ENCODE peak calls at places on chromosomes 6 and 20, in seven cellular contexts. E is heart left ventricle, L is neural crest cell, B is astrocyte of the cerebellum, P is kidney epithelial cell, T is cardiac fibroblast, Z is glutamatergic neuron. K is an unnamed sample.

GRCh38 chr6:16623029-16623653 is 138.1 kb downstream of the ATXN1 start:
- DNase-seq in E (no peak), L (no peak), B (peak; percentile 5), P (no peak), T (peak; percentile 42), Z (no peak), K (no peak)

GRCh38 chr6:110341671-110342304 is 16.4 kb downstream of the METTL24 start:
- DNase-seq in E (no peak), L (peak; percentile 43), B (no peak), P (no peak), T (peak; percentile 30), Z (peak; percentile 74), K (no peak)

GRCh38 chr6:16704706-16705402 is 56.4 kb downstream of the ATXN1 start:
- DNase-seq in E (no peak), L (no peak), B (no peak), P (no peak), T (peak; percentile 53), Z (no peak), K (no peak)

GRCh38 chr6:125753218-125753936 is 3.9 kb downstream of the HEY2 start:
- DNase-seq in E (no peak), L (no peak), B (peak; percentile 37), P (no peak), T (peak; percentile 70), Z (no peak), K (no peak)

GRCh38 chr6:170366248-170366960 is 59.8 kb downstream of the FAM120B start:
- DNase-seq in E (no peak), L (no peak), B (no peak), P (no peak), T (no peak), Z (no peak), K (no peak)

GRCh38 chr20:41616228-41616627 is 1.9 kb downstream of the CHD6 start:
- DNase-seq in E (no peak), L (no peak), B (no peak), P (no peak), T (peak; percentile 10), Z (no peak), K (no peak)

GRCh38 chr6:108294787-108295625 is at the start of gene AFG1L:
- DNase-seq in E (peak; percentile 96), L (peak; percentile 83), B (peak; percentile 59), P (peak; percentile 52), T (peak; percentile 90), Z (peak; percentile 94), K (peak; percentile 55)

GRCh38 chr6:140561701-140562100 is 1187.3 kb upstream of the CITED2 start:
- DNase-seq in E (no peak), L (no peak), B (no peak), P (no peak), T (no peak), Z (no peak), K (no peak)

GRCh38 chr20:14832630-14833029 is 495.2 kb upstream of the FLRT3 start:
- DNase-seq in E (no peak), L (no peak), B (no peak), P (no peak), T (no peak), Z (no peak), K (no peak)

GRCh38 chr6:16568128-16568527 is 193.1 kb downstream of the ATXN1 start:
- DNase-seq in E (no peak), L (no peak), B (no peak), P (no peak), T (no peak), Z (no peak), K (no peak)

GRCh38 chr6:132218063-132218696 is 183.1 kb downstream of the MOXD1 start:
- DNase-seq in E (no peak), L (no peak), B (peak; percentile 40), P (no peak), T (peak; percentile 74), Z (no peak), K (peak; percentile 23)

GRCh38 chr6:93784794-93785757 is 365.7 kb upstream of the EPHA7 start:
- DNase-seq in E (no peak), L (no peak), B (peak; percentile 75), P (peak; percentile 57), T (peak; percentile 95), Z (no peak), K (no peak)

GRCh38 chr6:149260214-149260874 is 57.2 kb upstream of the TAB2 start:
- DNase-seq in E (no peak), L (no peak), B (no peak), P (no peak), T (no peak), Z (no peak), K (no peak)

GRCh38 chr20:1888796-1889463 is 6.3 kb upstream of the SIRPA start:
- DNase-seq in E (no peak), L (no peak), B (no peak), P (no peak), T (peak; percentile 46), Z (no peak), K (no peak)
- TF ChIP-seq CTCF in E (no peak), L (no peak), B (no peak), P (no peak), T (no peak), Z (no peak), K (no peak)

DNA sequence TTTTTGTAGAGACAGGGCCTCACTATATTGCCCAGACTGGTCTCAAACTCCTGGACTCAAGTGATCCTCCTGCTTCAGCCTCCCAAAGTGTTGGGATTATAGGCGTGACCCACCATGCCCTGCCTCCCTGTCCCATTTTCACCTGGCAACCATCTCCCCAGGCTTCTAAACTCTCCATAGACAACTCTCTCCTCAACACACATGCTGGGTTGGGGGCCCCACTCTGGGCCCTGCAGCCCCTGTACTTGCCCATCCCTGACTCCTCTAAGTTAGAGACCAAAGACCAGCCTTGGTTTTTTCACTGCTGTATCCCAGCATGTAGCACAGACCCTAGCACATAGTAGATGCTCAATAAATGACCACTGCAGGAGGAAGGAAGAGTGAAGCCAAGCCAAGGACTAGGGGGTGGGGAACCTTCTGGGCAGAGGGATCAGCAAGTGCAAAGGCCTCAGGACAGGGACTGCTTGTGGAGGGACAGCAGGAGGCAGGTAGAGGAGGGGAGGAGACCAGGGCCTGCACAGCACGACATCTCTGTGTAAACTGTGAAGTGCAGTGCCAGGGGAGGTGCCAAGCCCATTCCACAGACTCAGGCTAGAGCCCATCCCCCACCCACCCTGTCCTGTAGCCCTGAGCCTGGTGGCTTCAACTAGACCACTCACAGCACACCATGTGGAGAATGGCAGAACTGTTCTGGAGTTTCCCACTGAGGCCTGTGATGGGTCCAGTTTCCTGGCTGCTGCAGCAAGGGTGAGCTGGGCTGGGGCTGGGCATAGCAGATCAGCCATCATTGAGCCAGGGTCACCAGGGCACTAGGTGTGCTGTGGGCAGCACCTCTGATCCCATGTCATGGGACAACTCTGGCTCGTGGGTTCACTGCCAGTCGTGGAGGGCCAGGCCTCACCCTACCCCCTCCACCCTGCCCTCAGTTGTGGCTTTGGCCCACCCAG is 3.4 kb upstream of the SRC start:
- DNase-seq in E (no peak), L (no peak), B (no peak), P (no peak), T (no peak), Z (no peak), K (no peak)
- TF ChIP-seq CTCF in E (no peak), L (no peak), B (no peak), P (no peak), T (no peak), Z (no peak), K (peak; percentile 18)

GRCh38 chr20:58184984-58185383 is 43.5 kb downstream of the ANKRD60 start:
- DNase-seq in E (no peak), L (no peak), B (no peak), P (no peak), T (no peak), Z (no peak), K (no peak)

GRCh38 chr20:58184063-58184462 is 44.4 kb downstream of the ANKRD60 start:
- DNase-seq in E (no peak), L (no peak), B (no peak), P (no peak), T (no peak), Z (no peak), K (no peak)

GRCh38 chr20:58192567-58192966 is 35.9 kb downstream of the ANKRD60 start:
- DNase-seq in E (no peak), L (no peak), B (no peak), P (no peak), T (no peak), Z (peak; percentile 44), K (no peak)

GRCh38 chr20:58192065-58192464 is 36.4 kb downstream of the ANKRD60 start:
- DNase-seq in E (no peak), L (no peak), B (no peak), P (no peak), T (no peak), Z (no peak), K (no peak)

DNA sequence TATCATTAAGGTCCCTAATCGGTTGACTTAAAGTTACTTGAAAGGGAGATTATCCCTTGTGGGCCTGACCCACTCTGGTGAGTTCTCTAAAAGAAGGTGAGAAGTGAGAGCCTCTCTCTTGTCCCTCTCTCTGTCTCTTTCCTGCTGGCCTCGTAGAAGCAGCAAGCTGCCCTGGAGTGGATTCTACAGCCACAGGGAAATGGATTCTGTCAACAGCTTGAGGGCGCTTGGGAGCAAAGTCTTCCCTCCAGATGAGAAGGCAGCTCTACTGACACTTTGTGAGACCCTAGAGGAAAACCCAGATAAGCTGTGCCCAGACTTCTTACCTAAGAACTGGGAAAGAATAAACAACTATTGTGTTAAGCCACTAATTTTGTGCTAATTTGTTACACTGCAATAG is 40.0 kb downstream of the ANKRD60 start:
- DNase-seq in E (no peak), L (no peak), B (no peak), P (no peak), T (no peak), Z (no peak), K (no peak)
- TF ChIP-seq CTCF in E (no peak), L (no peak), B (peak; percentile 14), P (no peak), T (no peak), Z (no peak), K (no peak)

GRCh38 chr6:136524339-136524935 is 25.8 kb downstream of the MAP7 start:
- DNase-seq in E (no peak), L (no peak), B (no peak), P (no peak), T (no peak), Z (no peak), K (no peak)

GRCh38 chr6:136524936-136525413 is 25.2 kb downstream of the MAP7 start:
- DNase-seq in E (no peak), L (no peak), B (no peak), P (no peak), T (no peak), Z (no peak), K (no peak)

GRCh38 chr6:136526196-136526930 is 23.9 kb downstream of the MAP7 start:
- DNase-seq in E (peak; percentile 32), L (peak; percentile 35), B (peak; percentile 26), P (no peak), T (peak; percentile 61), Z (peak; percentile 75), K (peak; percentile 41)

GRCh38 chr6:136526937-136527336 is 23.3 kb downstream of the MAP7 start:
- DNase-seq in E (no peak), L (no peak), B (no peak), P (no peak), T (no peak), Z (no peak), K (no peak)

DNA sequence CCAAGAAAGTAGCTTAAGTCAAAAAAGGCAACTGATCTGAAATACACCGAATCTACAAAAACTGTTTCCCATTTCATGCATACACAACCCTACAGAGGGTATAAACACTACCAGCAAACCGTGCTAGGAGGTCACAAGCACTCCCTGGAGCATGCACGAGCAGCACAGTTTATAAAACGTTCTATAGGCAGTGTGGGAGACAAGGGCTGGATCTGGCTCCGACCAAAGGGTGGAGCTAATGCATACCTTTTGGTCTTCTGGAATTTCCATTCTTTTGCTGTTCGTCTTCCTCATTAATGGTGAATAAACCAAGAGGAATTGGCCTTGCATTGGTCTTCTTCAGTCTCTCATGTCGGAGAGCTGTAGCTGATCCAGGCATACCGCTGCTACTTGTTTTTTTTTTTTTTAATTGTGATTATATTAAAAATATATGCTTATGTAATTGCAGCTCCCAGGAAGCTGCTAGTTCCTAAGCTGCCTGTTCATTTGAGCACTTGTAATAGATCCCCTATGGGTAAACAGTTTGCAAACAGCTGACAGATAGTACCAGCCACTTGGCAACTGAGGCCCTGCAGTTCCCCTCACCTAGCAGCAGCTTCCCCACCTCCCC is 24.5 kb downstream of the MAP7 start:
- DNase-seq in E (no peak), L (no peak), B (no peak), P (no peak), T (no peak), Z (no peak), K (no peak)
- TF ChIP-seq CTCF in E (no peak), L (no peak), B (no peak), P (peak; percentile 5), T (no peak), Z (no peak), K (no peak)